ENCODE peak calls at places on chromosome 16, in ten cellular contexts. T, W, V, Q, J, I, U, P, L and B are unnamed samples.

GRCh38 chr16:49776085-49776501 is 79.8 kb downstream of the ZNF423 start:
- DNase-seq in W (no peak), I (no peak), P (no peak), L (no peak), V (no peak), U (no peak), Q (peak; percentile 69), J (no peak), T (peak; percentile 68), B (no peak)

GRCh38 chr16:74226361-74226979 is 70.1 kb upstream of the PSMD7 start:
- DNase-seq in I (no peak), U (no peak), P (no peak), J (no peak), T (no peak), W (peak; percentile 25), V (no peak), L (no peak), Q (no peak), B (no peak)

GRCh38 chr16:49183911-49184310 is 97.7 kb downstream of the CBLN1 start:
- DNase-seq in T (peak; percentile 55), P (no peak), L (no peak), J (no peak), V (no peak), I (no peak), U (no peak), Q (no peak), W (no peak), B (no peak)

GRCh38 chr16:3971261-3971660 is 90.7 kb upstream of the CREBBP start:
- DNase-seq in P (peak; percentile 56), I (no peak), J (no peak), U (peak; percentile 55), V (no peak), L (no peak), Q (no peak), T (no peak), W (peak; percentile 68), B (no peak)

GRCh38 chr16:12565423-12565822 is 238.3 kb downstream of the CPPED1 start:
- DNase-seq in J (no peak), T (no peak), V (no peak), Q (no peak), U (no peak), P (no peak), L (no peak), I (no peak), W (no peak), B (no peak)

GRCh38 chr16:16038950-16039349 is 89.5 kb downstream of the ABCC1 start:
- DNase-seq in T (no peak), I (no peak), U (no peak), V (no peak), J (no peak), L (no peak), W (no peak), P (no peak), Q (no peak), B (no peak)

GRCh38 chr16:11497851-11498289 is 88.8 kb downstream of the LITAF start:
- DNase-seq in I (no peak), W (no peak), P (peak; percentile 63), L (no peak), J (no peak), V (no peak), U (no peak), Q (peak; percentile 54), T (no peak), B (no peak)

GRCh38 chr16:57061084-57061905 is 31.1 kb upstream of the CPNE2 start:
- DNase-seq in J (peak; percentile 92), W (peak; percentile 90), L (no peak), Q (peak; percentile 80), I (peak; percentile 84), U (peak; percentile 15), P (no peak), T (peak; percentile 55), V (no peak), B (no peak)

GRCh38 chr16:48862087-48862532 is 252.1 kb upstream of the N4BP1 start:
- DNase-seq in Q (no peak), V (no peak), L (no peak), U (no peak), P (peak; percentile 40), J (no peak), W (peak; percentile 3), I (no peak), T (no peak), B (no peak)

GRCh38 chr16:14476183-14476582 is 153.9 kb downstream of the PARN start:
- DNase-seq in I (no peak), P (no peak), Q (no peak), L (no peak), V (no peak), U (no peak), J (no peak), T (no peak), W (no peak), B (no peak)

GRCh38 chr16:73172621-73173312 is 124.8 kb upstream of the ZFHX3 start:
- DNase-seq in Q (peak; percentile 78), J (no peak), V (no peak), P (no peak), L (no peak), U (peak; percentile 46), T (no peak), I (peak; percentile 95), W (peak; percentile 56), B (no peak)

GRCh38 chr16:85641776-85642176 is 28.7 kb downstream of the GSE1 start:
- DNase-seq in W (no peak), Q (peak; percentile 65), T (no peak), U (no peak), V (no peak), L (no peak), I (no peak), P (no peak), J (no peak), B (no peak)

GRCh38 chr16:87824016-87824990 is 45.0 kb downstream of the SLC7A5 start:
- DNase-seq in L (no peak), W (no peak), T (no peak), J (no peak), Q (no peak), U (no peak), I (no peak), P (no peak), V (no peak), B (no peak)

GRCh38 chr16:46745594-46745993 is 2.5 kb downstream of the MYLK3 start:
- DNase-seq in Q (no peak), L (no peak), P (no peak), J (peak; percentile 33), T (no peak), W (no peak), V (no peak), I (peak; percentile 8), U (no peak), B (no peak)

GRCh38 chr16:73054732-73055481 is 7.0 kb upstream of the ZFHX3 start:
- DNase-seq in I (no peak), L (no peak), Q (no peak), T (no peak), V (no peak), P (peak; percentile 49), J (no peak), U (no peak), W (no peak), B (no peak)

GRCh38 chr16:9015489-9015888 is 51.8 kb upstream of the USP7 start:
- DNase-seq in L (no peak), U (no peak), Q (no peak), T (no peak), J (no peak), P (no peak), W (no peak), V (no peak), I (no peak), B (no peak)

GRCh38 chr16:78034530-78034929 is 12.2 kb downstream of the CLEC3A start:
- DNase-seq in T (no peak), J (no peak), L (no peak), Q (no peak), U (no peak), I (no peak), W (no peak), V (no peak), P (no peak), B (no peak)

GRCh38 chr16:86245351-86245750 is 265.0 kb upstream of the FOXF1 start:
- DNase-seq in V (no peak), L (no peak), W (no peak), J (no peak), T (no peak), Q (no peak), I (no peak), U (no peak), P (no peak), B (no peak)

GRCh38 chr16:57648590-57649442 is 19.3 kb upstream of the ADGRG3 start:
- DNase-seq in T (peak; percentile 87), U (peak; percentile 15), P (peak; percentile 72), J (no peak), W (peak; percentile 91), L (peak; percentile 69), I (peak; percentile 81), Q (peak; percentile 66), V (peak; percentile 78), B (peak; percentile 45)

GRCh38 chr16:1770328-1771071 is 843 bp downstream of the NME3 start:
- DNase-seq in L (peak; percentile 28), U (no peak), V (no peak), T (peak; percentile 72), P (no peak), W (no peak), I (peak; percentile 83), Q (peak; percentile 81), J (no peak), B (peak; percentile 76)

GRCh38 chr16:78251115-78251514 is 151.7 kb downstream of the WWOX start:
- DNase-seq in I (no peak), Q (no peak), V (no peak), J (no peak), T (no peak), W (no peak), U (no peak), P (no peak), L (no peak), B (no peak)

GRCh38 chr16:1984347-1985225 is 593 bp downstream of the GFER start:
- DNase-seq in V (no peak), Q (no peak), P (no peak), U (no peak), T (no peak), W (no peak), L (no peak), J (no peak), I (no peak), B (no peak)

GRCh38 chr16:16144416-16144815 is 78.9 kb downstream of the ABCC6 start:
- DNase-seq in W (no peak), T (no peak), U (no peak), I (no peak), L (no peak), V (no peak), J (no peak), P (peak; percentile 98), Q (no peak), B (no peak)

GRCh38 chr16:87437911-87438610 is 45.9 kb downstream of the MAP1LC3B start:
- DNase-seq in W (no peak), T (no peak), P (no peak), Q (no peak), U (no peak), J (no peak), L (no peak), V (no peak), I (no peak), B (peak; percentile 85)

GRCh38 chr16:64751906-64752305 is 370.0 kb downstream of the CDH11 start:
- DNase-seq in P (no peak), I (no peak), U (no peak), V (no peak), W (no peak), Q (no peak), L (no peak), T (no peak), J (no peak), B (no peak)

GRCh38 chr16:46632778-46633733 is 11.9 kb upstream of the SHCBP1 start:
- DNase-seq in L (no peak), U (no peak), P (no peak), Q (no peak), J (no peak), V (no peak), T (no peak), W (no peak), I (no peak), B (no peak)

GRCh38 chr16:31183432-31184428 is 3.8 kb downstream of the FUS start:
- DNase-seq in J (no peak), I (no peak), L (no peak), T (no peak), Q (no peak), V (no peak), P (no peak), W (no peak), U (no peak), B (no peak)

GRCh38 chr16:26992661-26993365 is 73.9 kb upstream of the C16orf82 start:
- DNase-seq in T (no peak), I (no peak), W (no peak), P (no peak), L (no peak), Q (no peak), V (no peak), U (no peak), J (peak; percentile 46), B (no peak)